ENCODE peak calls at places on chromosome 3, in four cellular contexts. One of them, this sample, is unnamed.
A peak's percentile ranks its signal among the peaks of the same experiment; 100 is the strongest.

GRCh38 chr3:48015451-48016182 is 599 bp downstream of the MAP4 start:
- DNase-seq in heart right ventricle: no peak
- DNase-seq in cardiac muscle cell: peak; percentile 66
- DNase-seq in transverse colon: no peak
- DNase-seq in this sample: no peak

GRCh38 chr3:151923901-151924300 is 50.5 kb downstream of the SUCNR1 start:
- DNase-seq in cardiac muscle cell: no peak
- DNase-seq in heart right ventricle: no peak
- DNase-seq in transverse colon: no peak
- DNase-seq in this sample: no peak

GRCh38 chr3:126714296-126714900 is 10.4 kb downstream of the CHCHD6 start:
- DNase-seq in transverse colon: no peak
- DNase-seq in heart right ventricle: no peak
- DNase-seq in cardiac muscle cell: no peak
- DNase-seq in this sample: no peak

GRCh38 chr3:23884481-23884880 is 32.3 kb downstream of the NKIRAS1 start:
- DNase-seq in heart right ventricle: no peak
- DNase-seq in cardiac muscle cell: no peak
- DNase-seq in transverse colon: no peak
- DNase-seq in this sample: no peak

GRCh38 chr3:66625464-66626216 is 124.8 kb upstream of the LRIG1 start:
- DNase-seq in heart right ventricle: no peak
- DNase-seq in cardiac muscle cell: peak; percentile 45
- DNase-seq in transverse colon: no peak
- DNase-seq in this sample: no peak

GRCh38 chr3:31132132-31132769 is 237.8 kb upstream of the GADL1 start:
- DNase-seq in cardiac muscle cell: peak; percentile 68
- DNase-seq in heart right ventricle: no peak
- DNase-seq in transverse colon: no peak
- DNase-seq in this sample: no peak

GRCh38 chr3:64837126-64837738 is 149.4 kb upstream of the ADAMTS9 start:
- DNase-seq in cardiac muscle cell: no peak
- DNase-seq in heart right ventricle: no peak
- DNase-seq in transverse colon: no peak
- DNase-seq in this sample: no peak

GRCh38 chr3:23832523-23832922 is 26.8 kb downstream of the UBE2E1 start:
- DNase-seq in cardiac muscle cell: no peak
- DNase-seq in transverse colon: no peak
- DNase-seq in heart right ventricle: no peak
- DNase-seq in this sample: no peak

GRCh38 chr3:149657458-149657795 is 398 bp downstream of the WWTR1 start:
- DNase-seq in cardiac muscle cell: peak; percentile 82
- DNase-seq in transverse colon: peak; percentile 32
- DNase-seq in heart right ventricle: peak; percentile 44
- DNase-seq in this sample: peak; percentile 33

GRCh38 chr3:52277972-52278509 is 408 bp downstream of the WDR82 start:
- DNase-seq in cardiac muscle cell: no peak
- DNase-seq in heart right ventricle: no peak
- DNase-seq in transverse colon: no peak
- DNase-seq in this sample: no peak

GRCh38 chr3:38986901-38987300 is 64.8 kb downstream of the SCN11A start:
- DNase-seq in transverse colon: no peak
- DNase-seq in heart right ventricle: no peak
- DNase-seq in cardiac muscle cell: no peak
- DNase-seq in this sample: no peak

GRCh38 chr3:159825216-159825854 is 163.3 kb upstream of the IL12A start:
- DNase-seq in heart right ventricle: no peak
- DNase-seq in cardiac muscle cell: peak; percentile 11
- DNase-seq in transverse colon: no peak
- DNase-seq in this sample: no peak

GRCh38 chr3:138899592-138899991 is 47.3 kb downstream of the FOXL2 start:
- DNase-seq in transverse colon: no peak
- DNase-seq in cardiac muscle cell: no peak
- DNase-seq in heart right ventricle: no peak
- DNase-seq in this sample: no peak

GRCh38 chr3:32176989-32177701 is 61.3 kb upstream of the CMTM8 start:
- DNase-seq in transverse colon: peak; percentile 47
- DNase-seq in cardiac muscle cell: peak; percentile 66
- DNase-seq in heart right ventricle: peak; percentile 56
- DNase-seq in this sample: peak; percentile 42

GRCh38 chr3:197443506-197443905 is 112.3 kb downstream of the BDH1 start:
- DNase-seq in cardiac muscle cell: no peak
- DNase-seq in heart right ventricle: no peak
- DNase-seq in transverse colon: no peak
- DNase-seq in this sample: no peak

GRCh38 chr3:174431717-174432116 is 427.4 kb upstream of the NAALADL2 start:
- DNase-seq in heart right ventricle: no peak
- DNase-seq in transverse colon: no peak
- DNase-seq in cardiac muscle cell: peak; percentile 46
- DNase-seq in this sample: no peak

GRCh38 chr3:159829056-159829995 is 159.3 kb upstream of the IL12A start:
- DNase-seq in heart right ventricle: no peak
- DNase-seq in transverse colon: peak; percentile 86
- DNase-seq in cardiac muscle cell: peak; percentile 65
- DNase-seq in this sample: no peak

GRCh38 chr3:61877359-61877770 is 316.0 kb downstream of the PTPRG start:
- DNase-seq in transverse colon: no peak
- DNase-seq in heart right ventricle: no peak
- DNase-seq in cardiac muscle cell: peak; percentile 57
- DNase-seq in this sample: no peak

GRCh38 chr3:146637871-146638270 is 32.7 kb upstream of the PLSCR5 start:
- DNase-seq in transverse colon: no peak
- DNase-seq in heart right ventricle: no peak
- DNase-seq in cardiac muscle cell: no peak
- DNase-seq in this sample: no peak

GRCh38 chr3:101685870-101686307 is 629 bp downstream of the RPL24 start:
- DNase-seq in cardiac muscle cell: no peak
- DNase-seq in transverse colon: no peak
- DNase-seq in heart right ventricle: no peak
- DNase-seq in this sample: no peak

GRCh38 chr3:101720851-101721649 is 3.4 kb upstream of the CEP97 start:
- DNase-seq in transverse colon: no peak
- DNase-seq in cardiac muscle cell: no peak
- DNase-seq in heart right ventricle: no peak
- DNase-seq in this sample: no peak

GRCh38 chr3:186705882-186706780 is 11.0 kb upstream of the KNG1 start:
- DNase-seq in transverse colon: no peak
- DNase-seq in heart right ventricle: no peak
- DNase-seq in cardiac muscle cell: no peak
- DNase-seq in this sample: no peak

GRCh38 chr3:182325213-182325941 is 467.9 kb upstream of the ATP11B start:
- DNase-seq in cardiac muscle cell: no peak
- DNase-seq in transverse colon: no peak
- DNase-seq in heart right ventricle: no peak
- DNase-seq in this sample: no peak

GRCh38 chr3:106482436-106482835 is 613.6 kb upstream of the CBLB start:
- DNase-seq in cardiac muscle cell: peak; percentile 42
- DNase-seq in heart right ventricle: no peak
- DNase-seq in transverse colon: no peak
- DNase-seq in this sample: no peak

GRCh38 chr3:110741891-110742290 is 329.7 kb upstream of the NECTIN3 start:
- DNase-seq in transverse colon: no peak
- DNase-seq in cardiac muscle cell: no peak
- DNase-seq in heart right ventricle: no peak
- DNase-seq in this sample: no peak

GRCh38 chr3:187021748-187022402 is 91.5 kb downstream of the ST6GAL1 start:
- DNase-seq in cardiac muscle cell: no peak
- DNase-seq in transverse colon: no peak
- DNase-seq in heart right ventricle: no peak
- DNase-seq in this sample: no peak

GRCh38 chr3:13347390-13347966 is 72.6 kb downstream of the NUP210 start:
- DNase-seq in transverse colon: no peak
- DNase-seq in heart right ventricle: peak; percentile 16
- DNase-seq in cardiac muscle cell: peak; percentile 76
- DNase-seq in this sample: no peak

GRCh38 chr3:13348100-13348499 is 72.0 kb downstream of the NUP210 start:
- DNase-seq in cardiac muscle cell: no peak
- DNase-seq in transverse colon: no peak
- DNase-seq in heart right ventricle: no peak
- DNase-seq in this sample: no peak

GRCh38 chr3:13348671-13349396 is 71.3 kb downstream of the NUP210 start:
- DNase-seq in transverse colon: no peak
- DNase-seq in heart right ventricle: peak; percentile 14
- DNase-seq in cardiac muscle cell: peak; percentile 34
- DNase-seq in this sample: no peak

GRCh38 chr3:13352621-13353131 is 67.4 kb downstream of the NUP210 start:
- DNase-seq in transverse colon: no peak
- DNase-seq in cardiac muscle cell: peak; percentile 15
- DNase-seq in heart right ventricle: no peak
- DNase-seq in this sample: no peak

GRCh38 chr3:13349823-13350222 is 70.3 kb downstream of the NUP210 start:
- DNase-seq in heart right ventricle: no peak
- DNase-seq in cardiac muscle cell: no peak
- DNase-seq in transverse colon: no peak
- DNase-seq in this sample: no peak
- H3K4me1 ChIP-seq in heart right ventricle: peaks cover 11% of the 10 kb centered on the region
- H3K4me1 ChIP-seq in cardiac muscle cell: peaks cover 12% of the 10 kb centered on the region
- H3K4me1 ChIP-seq in transverse colon: no peaks in the 10 kb centered on the region
- H3K4me1 ChIP-seq in this sample: peaks cover 9% of the 10 kb centered on the region

DNA sequence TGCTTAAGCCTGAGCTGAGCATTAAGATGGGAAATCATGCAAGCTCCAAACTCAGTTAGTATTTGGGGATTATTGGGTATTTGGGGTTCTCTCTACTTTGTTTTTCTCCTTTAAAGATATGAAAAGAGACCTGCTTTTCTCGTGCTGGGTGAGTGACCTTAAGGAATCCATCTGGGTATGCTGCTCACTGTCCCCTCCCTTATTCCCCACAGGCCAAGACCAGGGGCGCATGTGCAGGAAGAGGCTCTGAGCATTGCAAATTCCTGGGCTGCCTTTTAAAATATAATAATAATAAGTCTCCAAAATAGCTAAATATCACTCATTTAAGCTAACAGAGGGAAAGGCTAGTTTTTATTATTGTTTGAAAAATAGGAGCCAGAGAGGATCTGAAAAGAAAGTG is 75.4 kb upstream of the HACD2 start:
- DNase-seq in heart right ventricle: no peak
- DNase-seq in transverse colon: no peak
- DNase-seq in cardiac muscle cell: no peak
- DNase-seq in this sample: no peak
- H3K4me1 ChIP-seq in heart right ventricle: peaks cover 62% of the 10 kb centered on the region
- H3K4me1 ChIP-seq in transverse colon: peaks cover 50% of the 10 kb centered on the region
- H3K4me1 ChIP-seq in cardiac muscle cell: peaks cover 12% of the 10 kb centered on the region
- H3K4me1 ChIP-seq in this sample: peaks cover 75% of the 10 kb centered on the region

GRCh38 chr3:170636609-170637008 is 50.7 kb upstream of the SLC7A14 start:
- DNase-seq in transverse colon: no peak
- DNase-seq in heart right ventricle: no peak
- DNase-seq in cardiac muscle cell: no peak
- DNase-seq in this sample: no peak
- H3K4me1 ChIP-seq in transverse colon: no peaks in the 10 kb centered on the region
- H3K4me1 ChIP-seq in heart right ventricle: no peaks in the 10 kb centered on the region
- H3K4me1 ChIP-seq in cardiac muscle cell: no peaks in the 10 kb centered on the region
- H3K4me1 ChIP-seq in this sample: no peaks in the 10 kb centered on the region

DNA sequence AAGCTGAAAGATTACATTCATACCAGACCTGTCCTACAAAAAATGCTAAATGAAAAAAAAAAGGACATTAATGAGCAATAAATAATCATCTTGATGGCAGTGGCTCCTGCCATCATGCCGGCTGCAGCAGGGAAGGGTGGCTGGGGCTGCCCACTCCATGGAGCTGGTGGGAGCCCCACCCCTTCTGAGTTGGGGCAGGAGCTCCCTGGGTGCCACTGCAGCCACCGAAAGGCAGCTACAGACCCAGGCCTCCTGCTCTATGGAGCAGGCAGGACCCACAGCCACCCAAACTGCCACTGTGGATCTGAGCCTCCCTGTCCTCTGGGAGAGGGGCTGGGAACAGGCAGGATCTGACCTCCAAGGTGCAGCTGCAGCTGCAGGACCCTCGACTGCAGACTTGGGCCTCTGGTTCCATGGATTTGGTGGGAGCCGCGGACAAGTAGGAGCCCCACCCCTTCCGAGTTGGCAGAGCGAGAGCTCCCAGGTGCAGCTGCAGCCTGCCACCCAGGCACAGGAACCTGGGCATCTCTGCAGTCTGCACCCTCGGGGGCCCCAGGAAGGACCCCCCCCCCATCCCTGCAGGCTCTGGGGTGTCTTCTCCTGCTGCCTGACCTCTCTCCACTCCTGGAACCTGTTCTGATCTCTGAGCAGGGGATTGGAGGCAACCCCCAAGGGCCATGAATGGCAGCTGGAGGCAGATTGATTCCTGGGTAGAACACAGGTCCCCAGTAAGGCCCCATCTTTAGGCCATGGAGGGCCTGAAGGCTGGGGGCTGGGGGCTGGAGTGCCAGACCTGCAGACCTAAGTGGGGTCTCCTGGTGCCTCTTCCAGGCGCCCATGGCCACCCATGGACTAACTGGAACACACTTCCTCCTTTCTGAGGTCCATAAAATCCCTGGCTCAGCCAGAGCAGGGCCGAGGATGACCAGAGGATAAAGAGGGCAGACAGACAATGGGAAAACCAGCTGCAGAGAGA is 70.4 kb upstream of the TTC14 start:
- DNase-seq in transverse colon: no peak
- DNase-seq in cardiac muscle cell: no peak
- DNase-seq in heart right ventricle: no peak
- DNase-seq in this sample: no peak
- H3K4me1 ChIP-seq in transverse colon: no peaks in the 10 kb centered on the region
- H3K4me1 ChIP-seq in cardiac muscle cell: no peaks in the 10 kb centered on the region
- H3K4me1 ChIP-seq in heart right ventricle: no peaks in the 10 kb centered on the region
- H3K4me1 ChIP-seq in this sample: no peaks in the 10 kb centered on the region

This sample was measured in stomach.